ENCODE peak calls at places on chromosomes 3 and 15, in ten cellular contexts. F, N, S, B, G, I, Y, C, X and Q are unnamed samples.

GRCh38 chr3:186617038-186617934 is 4.4 kb downstream of the AHSG start:
- DNase-seq in N (peak; percentile 99), G (peak; percentile 87), F (peak; percentile 95), X (peak; percentile 99), S (peak; percentile 88), B (peak; percentile 97), Y (peak; percentile 65), I (peak; percentile 98), C (peak; percentile 92), Q (peak; percentile 99)

GRCh38 chr15:82132742-82133141 is 86.9 kb upstream of the MEX3B start:
- DNase-seq in S (no peak), B (no peak), C (no peak), G (no peak), N (peak; percentile 91), I (peak; percentile 90), F (no peak), X (no peak), Y (no peak), Q (no peak)

GRCh38 chr3:146403792-146404191 is 65.6 kb downstream of the PLSCR2 start:
- DNase-seq in C (no peak), G (no peak), S (no peak), B (no peak), F (no peak), I (no peak), X (no peak), Y (no peak), N (no peak), Q (no peak)

GRCh38 chr15:88571153-88572029 is 24.9 kb upstream of the DET1 start:
- DNase-seq in I (no peak), G (no peak), C (no peak), N (no peak), S (no peak), X (no peak), B (peak; percentile 53), F (no peak), Y (no peak), Q (no peak)

GRCh38 chr3:45387171-45387570 is 1.2 kb upstream of the LARS2 start:
- DNase-seq in F (no peak), Y (no peak), S (no peak), B (no peak), I (peak; percentile 30), N (no peak), C (no peak), X (no peak), G (no peak), Q (no peak)

GRCh38 chr15:40754883-40755815 is at the start of gene RMDN3:
- DNase-seq in N (peak; percentile 98), F (peak; percentile 99), X (peak; percentile 85), G (peak; percentile 98), S (peak; percentile 75), B (peak; percentile 99), Y (peak; percentile 95), C (peak; percentile 99), I (peak; percentile 90), Q (peak; percentile 92)

GRCh38 chr3:43181202-43181910 is 75.5 kb upstream of the POMGNT2 start:
- DNase-seq in Y (peak; percentile 35), F (peak; percentile 62), X (no peak), B (no peak), S (no peak), G (peak; percentile 32), C (peak; percentile 11), N (no peak), I (no peak), Q (peak; percentile 93)

GRCh38 chr3:87997298-87997697 is 61.5 kb downstream of the CGGBP1 start:
- DNase-seq in S (peak; percentile 45), I (peak; percentile 17), C (no peak), N (peak; percentile 54), F (no peak), G (peak; percentile 72), X (peak; percentile 25), Y (no peak), B (no peak), Q (no peak)

GRCh38 chr3:72193768-72194463 is 409.0 kb upstream of the PROK2 start:
- DNase-seq in S (no peak), B (peak; percentile 54), C (peak; percentile 69), F (no peak), G (no peak), X (no peak), N (no peak), Y (no peak), I (no peak), Q (no peak)

GRCh38 chr3:8482960-8483665 is 18.5 kb upstream of the LMCD1 start:
- DNase-seq in B (peak; percentile 91), F (peak; percentile 38), N (peak; percentile 97), S (no peak), Y (no peak), C (no peak), G (no peak), X (peak; percentile 94), I (peak; percentile 96), Q (no peak)

GRCh38 chr3:133206921-133207320 is 168.7 kb downstream of the TMEM108 start:
- DNase-seq in X (no peak), S (no peak), I (no peak), B (no peak), Y (no peak), C (peak; percentile 96), N (no peak), F (no peak), G (no peak), Q (no peak)

GRCh38 chr3:173584834-173585831 is 187.6 kb downstream of the NLGN1 start:
- DNase-seq in C (peak; percentile 72), B (peak; percentile 94), Y (no peak), G (no peak), X (peak; percentile 39), S (no peak), N (peak; percentile 84), F (no peak), I (peak; percentile 28), Q (peak; percentile 17)